ENCODE peak calls at places on chromosomes 5 and 9, in seven cellular contexts. D, R, I, C, K, U and G are unnamed samples.
A peak's percentile ranks its signal among the peaks of the same experiment; 100 is the strongest.

GRCh38 chr9:23120630-23121029 is 674.0 kb downstream of the DMRTA1 start:
- DNase-seq in U (no peak), C (no peak), I (no peak), R (no peak), D (no peak), K (no peak), G (no peak)

GRCh38 chr5:124764992-124765611 is 18.7 kb upstream of the ZNF608 start:
- DNase-seq in I (no peak), R (no peak), K (no peak), C (no peak), D (no peak), U (no peak), G (no peak)

GRCh38 chr5:173237821-173238220 is 2.8 kb upstream of the NKX2-5 start:
- DNase-seq in I (no peak), U (no peak), R (no peak), C (no peak), K (no peak), D (no peak), G (no peak)

GRCh38 chr5:159913048-159913447 is 3.2 kb upstream of the ADRA1B start:
- DNase-seq in I (no peak), K (no peak), D (no peak), C (no peak), R (peak; percentile 94), U (no peak), G (no peak)

GRCh38 chr9:114869845-114870244 is 60.5 kb downstream of the TNFSF8 start:
- DNase-seq in K (peak; percentile 52), R (no peak), C (peak; percentile 11), D (no peak), U (no peak), I (no peak), G (no peak)

GRCh38 chr9:119907056-119907455 is 537.8 kb upstream of the BRINP1 start:
- DNase-seq in I (no peak), C (no peak), K (no peak), U (no peak), D (no peak), R (no peak), G (no peak)

GRCh38 chr5:52996966-52997365 is 7.8 kb downstream of the ITGA2 start:
- DNase-seq in K (no peak), D (no peak), U (no peak), C (no peak), R (no peak), I (no peak), G (no peak)

GRCh38 chr9:4933177-4933576 is 51.9 kb upstream of the JAK2 start:
- DNase-seq in R (no peak), D (no peak), C (no peak), K (no peak), I (no peak), U (no peak), G (peak; percentile 94)

GRCh38 chr5:107670927-107671741 is at the start of gene EFNA5:
- DNase-seq in I (peak; percentile 55), K (peak; percentile 56), R (peak; percentile 30), D (peak; percentile 77), U (peak; percentile 65), C (no peak), G (no peak)

GRCh38 chr9:21558079-21558478 is 76.0 kb upstream of the IFNE start:
- DNase-seq in R (no peak), K (no peak), U (no peak), D (no peak), C (no peak), I (no peak), G (no peak)

GRCh38 chr9:122309861-122310260 is 45.2 kb downstream of the MRRF start:
- DNase-seq in U (no peak), C (no peak), R (no peak), I (no peak), K (no peak), D (no peak), G (no peak)

GRCh38 chr5:165242701-165243100 is 1737.3 kb downstream of the MAT2B start:
- DNase-seq in K (no peak), R (no peak), C (no peak), U (no peak), I (no peak), D (no peak), G (no peak)

GRCh38 chr9:90641868-90642558 is 611 bp downstream of the DIRAS2 start:
- DNase-seq in R (no peak), D (no peak), C (no peak), K (no peak), I (no peak), U (no peak), G (no peak)

DNA sequence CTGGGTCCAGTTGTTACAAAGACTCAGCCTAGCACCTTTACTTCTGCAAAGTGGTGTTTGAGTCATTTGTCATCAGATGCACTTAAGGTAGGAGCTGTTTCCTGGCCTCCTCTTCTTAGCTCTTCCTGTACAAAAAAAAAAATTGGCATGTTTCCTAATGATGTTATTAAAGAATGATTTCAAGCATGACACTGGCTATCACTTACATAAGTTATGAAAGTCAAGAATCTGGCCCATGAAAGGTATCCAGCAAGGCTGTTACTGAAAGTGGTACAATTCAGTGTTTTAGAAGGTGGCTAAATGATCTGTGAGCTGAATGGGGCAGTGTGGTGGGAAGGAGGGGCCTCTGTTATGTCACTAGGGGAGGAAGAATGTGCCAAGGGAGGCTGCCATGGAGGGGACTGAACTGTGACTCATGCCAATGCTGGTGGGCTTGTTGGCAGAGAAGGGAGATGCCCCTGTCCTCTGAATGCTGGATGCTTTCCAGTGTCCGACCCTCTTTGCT is 175.1 kb upstream of the MAP1B start:
- DNase-seq in I (no peak), K (no peak), C (no peak), D (no peak), U (no peak), R (peak; percentile 84), G (no peak)
- H3K27ac ChIP-seq in I (no peak overlapping the region), K (no peak overlapping the region), C (no peak overlapping the region), D (no peak overlapping the region), U (peak overlapping the region; percentile 20), R (peak overlapping the region; percentile 89), G (peak overlapping the region; percentile 70)

GRCh38 chr5:136034976-136035375 is 6.2 kb downstream of the TGFBI start:
- DNase-seq in D (peak; percentile 48), U (no peak), R (no peak), I (no peak), K (no peak), C (no peak), G (no peak)

GRCh38 chr5:136035837-136036236 is 7.0 kb downstream of the TGFBI start:
- DNase-seq in C (no peak), U (no peak), I (no peak), D (no peak), R (no peak), K (no peak), G (no peak)

GRCh38 chr5:136036991-136037705 is 8.4 kb downstream of the TGFBI start:
- DNase-seq in D (peak; percentile 99), I (no peak), C (no peak), K (no peak), R (no peak), U (no peak), G (peak; percentile 54)

GRCh38 chr5:136034492-136034891 is 5.7 kb downstream of the TGFBI start:
- DNase-seq in U (no peak), C (no peak), D (no peak), I (no peak), R (no peak), K (no peak), G (no peak)

DNA sequence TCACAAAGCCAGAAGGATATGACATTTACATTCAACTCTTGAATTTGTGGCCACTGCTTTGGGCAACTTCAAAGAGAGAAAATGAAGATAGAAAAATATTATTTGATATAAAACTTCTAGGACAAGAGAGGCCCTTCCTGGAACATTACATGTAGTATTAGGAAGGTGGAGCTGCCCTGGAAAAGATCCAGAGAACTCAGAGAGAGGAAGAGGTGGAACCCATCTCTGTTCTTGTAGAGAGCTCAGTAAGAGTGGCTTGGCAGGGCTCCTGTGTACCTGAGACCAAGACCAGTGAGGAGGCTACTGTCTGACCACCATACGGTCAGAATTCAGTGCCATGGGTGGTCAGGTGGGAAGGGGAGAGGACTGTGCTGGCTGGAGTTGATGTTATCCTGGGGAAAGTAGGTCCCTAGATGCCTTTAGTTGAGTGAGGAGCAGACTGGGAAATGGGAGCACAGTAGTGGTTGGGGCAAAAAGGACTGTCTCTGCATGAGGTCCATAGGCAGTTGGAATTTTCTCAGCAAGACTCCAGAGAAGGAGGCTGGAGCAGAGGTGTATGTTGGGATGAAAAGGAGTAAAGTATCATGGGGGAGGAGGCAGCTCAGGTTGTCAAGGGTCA is 7.6 kb downstream of the TGFBI start:
- DNase-seq in I (no peak), C (no peak), D (no peak), K (no peak), U (no peak), R (no peak), G (no peak)
- H3K27ac ChIP-seq in I (no peak overlapping the region), C (no peak overlapping the region), D (peak overlapping the region; percentile 66), K (peak overlapping the region; percentile 54), U (peak overlapping the region; percentile 66), R (peak overlapping the region; percentile 35), G (peak overlapping the region; percentile 88)

GRCh38 chr9:133775951-133776905 is 38.1 kb upstream of the SARDH start:
- DNase-seq in U (peak; percentile 46), C (no peak), I (peak; percentile 35), R (no peak), K (peak; percentile 37), D (no peak), G (no peak)

GRCh38 chr9:133778336-133778995 is 40.3 kb upstream of the SARDH start:
- DNase-seq in R (no peak), K (peak; percentile 27), C (no peak), D (no peak), I (peak; percentile 32), U (peak; percentile 67), G (no peak)

GRCh38 chr9:133777871-133778270 is 39.7 kb upstream of the SARDH start:
- DNase-seq in I (peak; percentile 19), U (peak; percentile 56), K (peak; percentile 36), D (no peak), R (no peak), C (no peak), G (no peak)

GRCh38 chr9:133779081-133779480 is 40.9 kb upstream of the SARDH start:
- DNase-seq in R (no peak), D (no peak), U (peak; percentile 39), K (no peak), C (no peak), I (peak; percentile 35), G (no peak)

GRCh38 chr9:133777111-133777791 is 39.1 kb upstream of the SARDH start:
- DNase-seq in U (peak; percentile 30), C (no peak), R (no peak), K (peak; percentile 20), I (peak; percentile 36), D (no peak), G (no peak)
- H3K27ac ChIP-seq in U (no peak overlapping the region), C (no peak overlapping the region), R (no peak overlapping the region), K (no peak overlapping the region), I (peak overlapping the region; percentile 61), D (no peak overlapping the region), G (no peak overlapping the region)

DNA sequence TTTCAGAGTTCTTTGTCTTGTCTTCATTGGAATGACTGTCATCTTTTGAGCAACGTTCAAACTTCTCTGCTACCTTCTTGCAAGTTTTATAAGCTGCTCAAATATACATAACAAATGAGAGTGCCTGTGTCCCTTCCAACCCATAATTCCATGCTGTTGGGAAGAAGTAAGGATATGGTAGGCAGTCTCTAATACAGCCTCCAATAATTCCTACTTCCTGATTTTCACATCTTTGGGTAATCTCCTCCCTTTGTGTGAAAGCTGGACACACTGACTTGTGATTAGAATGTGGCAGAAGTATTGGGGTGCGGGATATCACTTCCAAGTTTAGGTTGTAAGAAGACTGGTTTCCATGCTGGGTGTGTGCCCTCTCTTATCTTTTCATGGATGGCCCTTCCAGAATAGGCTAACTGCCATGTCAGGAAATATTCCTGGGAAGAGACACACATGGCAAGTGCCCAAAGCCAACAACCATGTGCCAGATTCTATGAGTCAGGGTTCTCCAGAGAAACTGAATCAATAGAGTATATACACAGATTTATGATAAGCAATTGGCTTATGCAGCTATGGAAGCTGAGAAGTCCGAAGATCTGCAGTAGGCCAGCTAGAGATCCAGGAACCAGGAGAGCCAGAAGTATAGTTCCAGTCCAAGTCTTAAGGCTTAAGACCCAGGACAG is 531.3 kb downstream of the NTRK2 start:
- DNase-seq in U (no peak), D (no peak), K (no peak), I (no peak), R (no peak), C (no peak), G (no peak)
- H3K27ac ChIP-seq in U (no peak overlapping the region), D (no peak overlapping the region), K (no peak overlapping the region), I (no peak overlapping the region), R (no peak overlapping the region), C (no peak overlapping the region), G (no peak overlapping the region)